ENCODE peak calls at places on chromosomes 16 and 17, in ten cellular contexts. O is left ventricle myocardium inferior; B is CD4-positive, alpha-beta memory T cell; W is esophagus squamous epithelium; G is skeletal muscle cell; E is tibial artery; V is AG10803; M is neural progenitor cell; L is cardiac muscle cell; Y is left lung. A is an unnamed sample.

GRCh38 chr17:18955009-18955408 is 3.0 kb downstream of the SLC5A10 start:
- DNase-seq in B (no peak), L (no peak), M (no peak), G (no peak), Y (no peak), W (no peak), V (no peak), O (no peak), E (no peak), A (no peak)

GRCh38 chr17:5097101-5097834 is 14.4 kb downstream of the ZNF232 start:
- DNase-seq in Y (no peak), V (no peak), G (no peak), O (peak), W (no peak), L (peak), B (peak), M (peak), E (peak), A (no peak)

GRCh38 chr17:65072577-65073178 is 16.1 kb upstream of the GNA13 start:
- DNase-seq in W (no peak), V (no peak), E (no peak), O (no peak), Y (no peak), B (no peak), G (no peak), L (peak), M (no peak), A (no peak)

GRCh38 chr17:41919840-41920579 is 1.3 kb upstream of the ACLY start:
- DNase-seq in Y (peak), G (peak), B (no peak), L (no peak), O (no peak), M (no peak), V (peak), E (no peak), W (no peak), A (no peak)

GRCh38 chr17:42058018-42058417 is 7.6 kb upstream of the C17orf113 start:
- DNase-seq in M (peak), E (no peak), O (no peak), Y (no peak), L (no peak), W (no peak), V (no peak), B (no peak), G (no peak), A (no peak)

GRCh38 chr16:65176603-65177002 is 54.7 kb upstream of the CDH11 start:
- DNase-seq in V (peak), G (peak), M (no peak), Y (peak), W (no peak), L (no peak), E (no peak), B (no peak), O (peak), A (peak)

GRCh38 chr16:66996324-66996982 is 8.1 kb downstream of the CES4A start:
- DNase-seq in L (no peak), B (no peak), O (peak), V (peak), M (no peak), E (peak), Y (peak), W (no peak), G (peak), A (peak)

GRCh38 chr16:15054357-15055140 is 1.3 kb downstream of the NTAN1 start:
- DNase-seq in W (no peak), O (no peak), M (no peak), L (no peak), Y (no peak), B (no peak), V (no peak), E (no peak), G (no peak), A (no peak)

GRCh38 chr17:80478487-80479245 is 2.3 kb upstream of the NPTX1 start:
- DNase-seq in Y (no peak), E (no peak), L (no peak), M (peak), W (no peak), O (no peak), G (no peak), B (no peak), V (no peak), A (no peak)

GRCh38 chr17:59783221-59784016 is 76.0 kb downstream of the VMP1 start:
- DNase-seq in Y (no peak), L (no peak), G (no peak), M (no peak), E (no peak), B (peak), V (peak), O (no peak), W (no peak), A (peak)

GRCh38 chr17:11871773-11872172 is 125.5 kb downstream of the ZNF18 start:
- DNase-seq in O (no peak), L (no peak), E (no peak), W (no peak), G (no peak), Y (no peak), B (no peak), M (no peak), V (no peak), A (no peak)

GRCh38 chr16:85461814-85462404 is 151.2 kb upstream of the GSE1 start:
- DNase-seq in W (no peak), O (no peak), Y (peak), M (peak), E (no peak), L (peak), G (no peak), V (peak), B (no peak), A (no peak)

GRCh38 chr16:2980227-2981176 is at the start of gene PKMYT1:
- DNase-seq in L (peak), B (peak), V (peak), M (peak), G (peak), E (peak), W (no peak), O (peak), Y (peak), A (peak)

GRCh38 chr16:57600048-57600835 is 28.2 kb upstream of the ADGRG1 start:
- DNase-seq in B (no peak), G (no peak), M (peak), E (no peak), L (peak), V (peak), Y (peak), W (no peak), O (no peak), A (no peak)

GRCh38 chr16:12147681-12148479 is 171.3 kb downstream of the SNX29 start:
- DNase-seq in E (no peak), V (no peak), B (no peak), G (no peak), L (no peak), M (peak), O (peak), Y (no peak), W (no peak), A (no peak)

GRCh38 chr17:31593806-31594205 is 202.3 kb downstream of the RAB11FIP4 start:
- DNase-seq in Y (no peak), V (peak), O (peak), W (no peak), E (no peak), G (peak), L (no peak), M (no peak), B (no peak), A (no peak)

GRCh38 chr17:82882715-82883446 is 43.1 kb upstream of the ZNF750 start:
- DNase-seq in G (no peak), L (no peak), M (no peak), B (peak), V (no peak), O (no peak), W (no peak), Y (peak), E (no peak), A (no peak)

GRCh38 chr16:85898521-85899442 is at the start of gene IRF8:
- DNase-seq in E (peak), O (peak), Y (peak), L (peak), B (peak), G (no peak), M (peak), V (no peak), W (no peak), A (no peak)

GRCh38 chr16:89007371-89008249 is 30.6 kb upstream of the CBFA2T3 start:
- DNase-seq in V (no peak), M (no peak), Y (no peak), E (peak), L (peak), W (no peak), O (no peak), G (no peak), B (no peak), A (no peak)

GRCh38 chr17:21287703-21288449 is 3.4 kb downstream of the MAP2K3 start:
- DNase-seq in B (peak), E (peak), G (peak), Y (peak), O (peak), W (peak), M (no peak), L (no peak), V (peak), A (peak)

GRCh38 chr16:54928421-54929089 is 2.1 kb upstream of the IRX5 start:
- DNase-seq in O (peak), E (peak), V (peak), L (no peak), G (no peak), B (peak), M (peak), Y (peak), W (no peak), A (no peak)

GRCh38 chr17:82848022-82848592 is 8.3 kb upstream of the ZNF750 start:
- DNase-seq in W (no peak), E (peak), O (no peak), L (no peak), V (peak), G (peak), B (peak), Y (peak), M (no peak), A (no peak)

GRCh38 chr16:30049871-30050270 is 15.7 kb upstream of the ALDOA start:
- DNase-seq in O (no peak), L (no peak), G (no peak), Y (no peak), E (no peak), V (no peak), W (no peak), B (no peak), M (no peak), A (no peak)

GRCh38 chr16:52538511-52538910 is 8.4 kb downstream of the TOX3 start:
- DNase-seq in L (no peak), B (no peak), Y (no peak), E (no peak), O (no peak), M (no peak), V (no peak), G (no peak), W (no peak), A (no peak)

GRCh38 chr16:52537463-52537862 is 9.5 kb downstream of the TOX3 start:
- DNase-seq in Y (no peak), G (no peak), O (no peak), W (no peak), E (no peak), B (no peak), L (no peak), M (no peak), V (no peak), A (no peak)

GRCh38 chr16:52533296-52533695 is 13.6 kb downstream of the TOX3 start:
- DNase-seq in M (no peak), Y (no peak), L (no peak), O (no peak), B (no peak), G (no peak), W (no peak), E (no peak), V (no peak), A (no peak)

GRCh38 chr16:52532384-52532783 is 14.6 kb downstream of the TOX3 start:
- DNase-seq in L (no peak), B (no peak), M (no peak), E (no peak), O (no peak), G (no peak), V (no peak), W (no peak), Y (no peak), A (no peak)

GRCh38 chr16:52535076-52535475 is 11.9 kb downstream of the TOX3 start:
- DNase-seq in E (no peak), Y (no peak), V (no peak), G (no peak), O (no peak), L (no peak), M (no peak), W (no peak), B (no peak), A (no peak)
- H3K4me3 ChIP-seq in E (no peak), Y (no peak), V (no peak), G (no peak), O (no peak), L (no peak), M (no peak), W (no peak), B (no peak), A (no peak)

DNA sequence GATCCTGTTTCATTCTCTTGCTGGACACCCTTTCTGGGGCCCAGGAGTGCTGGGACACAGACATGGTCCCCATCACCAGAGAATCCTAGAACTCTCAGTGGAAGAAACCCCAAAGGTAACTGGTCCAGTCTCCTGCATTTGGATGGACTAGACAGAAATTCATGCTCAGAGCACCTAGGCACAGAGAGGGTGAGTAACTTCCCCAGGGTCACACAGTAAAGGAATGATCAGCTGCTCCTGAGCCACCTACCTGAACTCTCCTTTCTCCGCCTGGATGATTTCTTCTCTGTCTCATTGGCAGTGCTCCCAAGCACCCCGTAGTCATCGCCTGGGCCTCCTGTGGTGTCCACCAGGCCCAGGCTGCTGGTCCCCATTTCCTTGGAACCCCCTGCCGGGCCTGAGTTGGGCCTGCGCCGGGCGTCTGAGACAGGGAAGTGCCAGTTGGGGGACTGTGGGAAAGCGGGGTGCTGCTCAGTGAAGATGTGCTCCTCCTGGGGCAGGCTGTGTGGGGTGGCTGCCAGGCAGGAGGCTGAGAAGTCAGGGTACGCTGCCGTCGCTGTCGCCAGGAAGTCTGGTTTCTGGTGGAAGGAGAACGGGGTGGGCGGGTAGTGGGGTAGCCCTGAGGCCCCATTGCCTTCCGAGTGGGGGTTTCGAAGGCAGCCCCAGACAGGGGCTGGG is 767 bp downstream of the MEOX1 start:
- DNase-seq in M (no peak), Y (no peak), V (no peak), B (no peak), G (no peak), E (no peak), W (no peak), L (no peak), O (no peak), A (no peak)
- H3K4me3 ChIP-seq in M (no peak), Y (no peak), V (no peak), B (no peak), G (no peak), E (no peak), W (peak), L (no peak), O (peak), A (no peak)

GRCh38 chr17:58084317-58084981 is 1.2 kb downstream of the DYNLL2 start:
- DNase-seq in E (peak), V (peak), Y (no peak), W (no peak), O (peak), M (peak), G (no peak), B (peak), L (peak), A (no peak)

GRCh38 chr17:58085039-58085715 is 2.0 kb downstream of the DYNLL2 start:
- DNase-seq in V (no peak), G (no peak), E (no peak), W (no peak), O (no peak), L (no peak), Y (no peak), M (no peak), B (no peak), A (no peak)

GRCh38 chr17:58082870-58083490 is at the start of gene DYNLL2:
- DNase-seq in O (peak), M (peak), V (peak), E (peak), B (peak), Y (peak), L (peak), G (peak), W (peak), A (peak)

GRCh38 chr17:58082341-58082869 is 814 bp upstream of the DYNLL2 start:
- DNase-seq in B (no peak), L (no peak), V (no peak), G (no peak), W (no peak), O (no peak), E (no peak), M (peak), Y (no peak), A (no peak)

DNA sequence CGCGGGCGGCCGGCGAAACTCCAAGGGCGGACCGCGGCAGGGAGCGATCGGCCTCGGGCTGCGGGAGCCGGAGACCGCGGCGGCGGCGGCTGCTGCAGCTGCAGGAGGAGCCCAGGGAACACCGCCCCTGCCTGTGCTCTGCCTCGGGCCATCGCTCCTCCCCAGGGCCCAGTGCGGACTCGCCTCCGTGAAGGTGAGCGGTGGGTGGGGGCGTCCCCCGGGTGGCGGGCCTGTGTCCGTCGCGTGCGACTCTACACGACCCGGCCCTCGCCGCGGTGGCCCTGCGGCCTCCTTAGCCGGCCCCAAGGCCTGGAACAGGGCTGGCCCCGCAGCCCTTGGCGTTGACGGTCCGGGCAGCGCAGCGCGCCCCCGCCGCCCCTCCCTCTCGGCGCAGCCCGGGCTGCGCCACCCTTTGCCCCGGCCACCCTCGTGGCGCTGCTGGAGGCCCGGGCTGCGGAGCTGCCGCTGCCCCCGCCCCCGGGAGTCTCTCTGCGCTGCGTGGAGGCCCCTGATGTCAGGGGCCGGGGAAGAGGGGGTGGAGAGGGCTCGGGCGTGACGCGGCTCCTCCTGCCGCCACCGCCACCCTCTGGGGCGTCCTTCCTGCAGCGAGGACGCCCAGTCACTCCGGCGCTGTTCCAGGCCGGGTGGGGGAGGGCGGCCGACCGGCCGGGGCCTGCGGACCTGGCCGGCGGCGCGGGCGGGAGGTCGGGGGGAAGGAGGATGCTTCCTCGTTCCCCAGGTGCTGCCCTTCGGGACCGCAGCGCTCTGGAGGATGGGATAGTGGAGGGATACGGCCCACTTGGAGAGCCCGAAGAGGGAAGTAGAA is 485 bp downstream of the DYNLL2 start:
- DNase-seq in M (peak), L (peak), W (no peak), G (no peak), Y (peak), O (peak), B (peak), E (peak), V (peak), A (no peak)
- H3K4me3 ChIP-seq in M (peak), L (peak), W (peak), G (peak), Y (peak), O (peak), B (peak), E (peak), V (peak), A (peak)

GRCh38 chr17:73261952-73262675 is 434 bp upstream of the CPSF4L start:
- DNase-seq in G (no peak), W (no peak), V (no peak), Y (no peak), O (no peak), L (no peak), B (no peak), M (peak), E (no peak), A (no peak)
- H3K4me3 ChIP-seq in G (no peak), W (no peak), V (no peak), Y (no peak), O (no peak), L (no peak), B (no peak), M (no peak), E (no peak), A (no peak)

GRCh38 chr17:54813896-54814295 is 86.8 kb upstream of the TOM1L1 start:
- DNase-seq in G (no peak), M (no peak), W (no peak), L (no peak), E (no peak), B (no peak), O (no peak), Y (no peak), V (no peak), A (no peak)
- H3K4me3 ChIP-seq in G (no peak), M (no peak), W (no peak), L (no peak), E (no peak), B (no peak), O (no peak), Y (no peak), V (no peak), A (no peak)

DNA sequence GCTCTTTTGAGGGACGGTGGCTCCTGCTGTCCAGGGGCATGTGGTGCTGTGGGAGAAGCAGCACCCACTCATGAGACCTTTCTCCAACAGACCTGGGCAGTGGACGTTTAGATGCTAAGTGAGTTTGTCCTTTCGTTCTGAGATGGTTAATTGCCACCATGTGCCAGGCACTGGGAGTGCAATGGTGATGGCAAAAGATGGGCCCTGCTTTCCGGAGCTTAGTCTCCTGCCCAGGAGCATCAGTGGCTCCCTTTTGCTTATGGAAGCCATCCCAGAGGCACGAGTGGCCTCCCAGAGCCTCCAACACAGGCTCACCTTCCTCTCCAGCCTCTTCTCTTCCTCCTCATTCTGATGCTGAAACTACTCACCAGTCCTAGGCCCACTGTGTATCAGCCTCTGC is 28.4 kb downstream of the CASKIN2 start:
- DNase-seq in V (no peak), W (no peak), E (no peak), L (no peak), Y (no peak), G (no peak), B (no peak), O (no peak), M (no peak), A (no peak)
- H3K4me3 ChIP-seq in V (no peak), W (no peak), E (no peak), L (no peak), Y (no peak), G (no peak), B (no peak), O (no peak), M (no peak), A (no peak)